ENCODE peak calls at places on chromosomes 11 and 22, in eight cellular contexts. C is fibroblast of villous mesenchyme, O is cardiac fibroblast, Y is hypothalamus, T is lower lobe of right lung, B is fibroblast of the aortic adventitia, Z is prostate gland, X is DMS 273 treated with DMSO at 0.1 percent for 48 hours. W is an unnamed sample.

GRCh38 chr11:117232911-117233409 is 489 bp downstream of the RNF214 start:
- DNase-seq in B (no peak), O (no peak), T (peak), C (no peak), Y (no peak), X (no peak), Z (no peak), W (peak)

GRCh38 chr11:73784080-73784634 is 3.5 kb upstream of the MRPL48 start:
- DNase-seq in T (no peak), X (no peak), B (peak), C (peak), Y (no peak), Z (no peak), O (no peak), W (no peak)

GRCh38 chr22:26017932-26018331 is 151.3 kb upstream of the SEZ6L start:
- DNase-seq in C (no peak), X (no peak), T (no peak), Y (no peak), B (no peak), Z (no peak), O (no peak), W (no peak)

GRCh38 chr11:66151273-66151672 is 81.2 kb downstream of the PACS1 start:
- DNase-seq in C (no peak), O (no peak), Z (no peak), T (no peak), B (no peak), Y (no peak), X (no peak), W (no peak)

GRCh38 chr11:65932558-65932919 is 12.7 kb upstream of the TSGA10IP start:
- DNase-seq in Y (no peak), B (no peak), Z (no peak), X (no peak), T (no peak), C (peak), O (peak), W (peak)

GRCh38 chr22:30314918-30315317 is 11.8 kb downstream of the TBC1D10A start:
- DNase-seq in X (no peak), C (peak), Y (no peak), Z (no peak), B (no peak), O (no peak), T (no peak), W (peak)

GRCh38 chr11:82523141-82523540 is 210.5 kb downstream of the FAM181B start:
- DNase-seq in O (no peak), Y (peak), Z (no peak), B (no peak), T (no peak), X (no peak), C (no peak), W (no peak)

GRCh38 chr22:42549329-42550060 is 4.3 kb upstream of the SERHL2 start:
- DNase-seq in B (no peak), O (no peak), Z (no peak), C (no peak), X (no peak), T (no peak), Y (no peak), W (no peak)

GRCh38 chr11:8277691-8278090 is 14.0 kb upstream of the LMO1 start:
- DNase-seq in T (peak), C (no peak), B (no peak), O (no peak), Y (no peak), Z (no peak), X (no peak), W (no peak)

GRCh38 chr22:24183321-24184031 is 2.2 kb downstream of the SUSD2 start:
- DNase-seq in Y (no peak), O (no peak), Z (no peak), C (no peak), B (no peak), T (peak), X (no peak), W (no peak)

GRCh38 chr11:130008326-130008725 is 5.7 kb upstream of the PRDM10 start:
- DNase-seq in B (no peak), T (no peak), O (no peak), Y (no peak), C (no peak), X (no peak), Z (no peak), W (no peak)

GRCh38 chr11:64437426-64437825 is 78.5 kb downstream of the RPS6KA4 start:
- DNase-seq in Z (no peak), B (no peak), C (no peak), X (no peak), Y (no peak), T (peak), O (no peak), W (no peak)

GRCh38 chr22:27317961-27318360 is 483.6 kb downstream of the MN1 start:
- DNase-seq in X (no peak), B (no peak), Y (no peak), C (peak), Z (no peak), T (no peak), O (no peak), W (no peak)

GRCh38 chr11:10778217-10778970 is 27.3 kb downstream of the CTR9 start:
- DNase-seq in Z (no peak), T (no peak), B (peak), Y (peak), C (peak), O (peak), X (no peak), W (no peak)

GRCh38 chr11:32792111-32792947 is 2.1 kb downstream of the CCDC73 start:
- DNase-seq in B (no peak), T (no peak), O (no peak), Y (no peak), Z (no peak), C (no peak), X (no peak), W (peak)

GRCh38 chr11:114079406-114080072 is 20.0 kb downstream of the ZBTB16 start:
- DNase-seq in X (no peak), Z (no peak), O (peak), B (no peak), T (no peak), C (peak), Y (peak), W (no peak)

GRCh38 chr11:75562836-75563484 is 907 bp downstream of the SERPINH1 start:
- DNase-seq in Y (peak), O (peak), Z (peak), X (no peak), T (no peak), B (peak), C (peak), W (peak)

GRCh38 chr11:56994532-56994931 is 5.8 kb downstream of the OR5AK2 start:
- DNase-seq in C (no peak), Z (no peak), Y (no peak), T (no peak), O (no peak), B (no peak), X (no peak), W (no peak)

GRCh38 chr11:118592616-118593367 is 14.6 kb upstream of the PHLDB1 start:
- DNase-seq in O (no peak), Y (no peak), C (peak), T (no peak), Z (no peak), X (no peak), B (peak), W (no peak)

GRCh38 chr11:64759722-64760719 is at the start of gene PYGM:
- DNase-seq in C (peak), Z (no peak), B (peak), O (peak), X (no peak), T (no peak), Y (peak), W (no peak)

GRCh38 chr11:130806746-130807145 is 109.5 kb downstream of the SNX19 start:
- DNase-seq in Z (no peak), Y (no peak), C (no peak), T (no peak), X (no peak), B (no peak), O (no peak), W (no peak)

GRCh38 chr11:8247312-8247711 is 16.4 kb downstream of the LMO1 start:
- DNase-seq in Y (no peak), O (no peak), X (no peak), T (peak), C (no peak), B (no peak), Z (no peak), W (peak)

GRCh38 chr11:73566977-73567755 is 30.7 kb downstream of the FAM168A start:
- DNase-seq in C (no peak), B (peak), Z (no peak), T (no peak), O (peak), X (peak), Y (no peak), W (peak)

GRCh38 chr11:70112017-70112434 is 33.9 kb downstream of the ANO1 start:
- DNase-seq in B (no peak), O (no peak), C (no peak), T (no peak), X (no peak), Z (no peak), Y (no peak), W (no peak)

GRCh38 chr11:47105974-47106373 is 70.7 kb downstream of the ARFGAP2 start:
- DNase-seq in Z (no peak), T (no peak), X (no peak), Y (no peak), O (no peak), C (no peak), B (no peak), W (no peak)

GRCh38 chr11:111449158-111449557 is 63.0 kb downstream of the BTG4 start:
- DNase-seq in O (no peak), T (no peak), X (no peak), B (no peak), C (no peak), Z (no peak), Y (no peak), W (no peak)

GRCh38 chr11:134536219-134536618 is 124.2 kb upstream of the B3GAT1 start:
- DNase-seq in C (no peak), T (no peak), B (no peak), X (no peak), O (no peak), Z (no peak), Y (no peak), W (no peak)

GRCh38 chr11:128765571-128766530 is 72.0 kb downstream of the FLI1 start:
- DNase-seq in X (no peak), Z (no peak), B (peak), Y (no peak), O (peak), C (no peak), T (no peak), W (no peak)

GRCh38 chr11:5923789-5924188 is 18.3 kb upstream of the OR56A3 start:
- DNase-seq in T (no peak), X (no peak), Z (no peak), C (no peak), O (no peak), Y (no peak), B (no peak), W (no peak)

GRCh38 chr11:114153224-114153623 is 93.7 kb downstream of the ZBTB16 start:
- DNase-seq in B (no peak), Y (no peak), Z (no peak), X (no peak), T (no peak), O (no peak), C (no peak), W (no peak)

GRCh38 chr22:38613588-38613987 is 42.6 kb downstream of the FAM227A start:
- DNase-seq in X (no peak), O (no peak), Z (no peak), C (no peak), B (no peak), T (no peak), Y (no peak), W (no peak)

GRCh38 chr22:49152146-49152929 is 675.3 kb downstream of the BRD1 start:
- DNase-seq in Z (no peak), T (no peak), X (no peak), C (no peak), Y (no peak), B (no peak), O (no peak), W (no peak)